ENCODE peak calls at places on chromosomes 4 and X, in five cellular contexts. H is right lobe of liver, Q is IMR-90, O is iPS DF 6.9, L is mesenchymal stem cell. U is an unnamed sample.
A peak's percentile ranks its signal among the peaks of the same experiment; 100 is the strongest.

GRCh38 chrX:46180258-46180687 is 364.9 kb downstream of the ZNF674 start:
- DNase-seq in H (no peak), Q (peak; percentile 47), O (no peak), L (peak; percentile 60), U (peak; percentile 78)

GRCh38 chr4:82785248-82786003 is 13.2 kb downstream of the SCD5 start:
- DNase-seq in H (no peak), Q (peak; percentile 88), O (no peak), L (peak; percentile 60), U (peak; percentile 43)

GRCh38 chrX:68490644-68491043 is 8.2 kb upstream of the YIPF6 start:
- DNase-seq in H (no peak), Q (peak; percentile 14), O (no peak), L (peak; percentile 45), U (no peak)

GRCh38 chr4:87498446-87498900 is 30.7 kb downstream of the SPARCL1 start:
- DNase-seq in H (no peak), Q (peak; percentile 47), O (no peak), L (peak; percentile 45), U (peak; percentile 23)

GRCh38 chrX:129609395-129609794 is 45.4 kb downstream of the APLN start:
- DNase-seq in H (no peak), Q (no peak), O (no peak), L (no peak), U (no peak)

GRCh38 chrX:138917781-138918180 is 206.3 kb upstream of the FGF13 start:
- DNase-seq in H (no peak), Q (peak; percentile 0), O (no peak), L (no peak), U (no peak)

GRCh38 chr4:88291003-88291402 is 6.6 kb upstream of the PPM1K start:
- DNase-seq in H (no peak), Q (peak; percentile 14), O (no peak), L (no peak), U (no peak)

GRCh38 chr4:6771229-6771671 is 11.3 kb upstream of the KIAA0232 start:
- DNase-seq in H (peak; percentile 75), Q (peak; percentile 16), O (no peak), L (peak; percentile 56), U (peak; percentile 98)

GRCh38 chr4:156252300-156253016 is 298.8 kb upstream of the CTSO start:
- DNase-seq in H (no peak), Q (peak; percentile 52), O (no peak), L (peak; percentile 30), U (peak; percentile 19)

GRCh38 chr4:114599231-114600065 is 841 bp downstream of the UGT8 start:
- DNase-seq in H (no peak), Q (no peak), O (peak; percentile 11), L (peak; percentile 11), U (peak; percentile 0)

GRCh38 chr4:76563804-76564468 is 128.9 kb downstream of the SHROOM3 start:
- DNase-seq in H (no peak), Q (no peak), O (no peak), L (peak; percentile 70), U (no peak)

GRCh38 chrX:137028699-137029098 is 5.1 kb downstream of the GPR101 start:
- DNase-seq in H (no peak), Q (no peak), O (no peak), L (no peak), U (no peak)

GRCh38 chr4:78242071-78242470 is 184.9 kb downstream of the FRAS1 start:
- DNase-seq in H (no peak), Q (no peak), O (no peak), L (no peak), U (no peak)

GRCh38 chr4:169045862-169046584 is 36.0 kb upstream of the CBR4 start:
- DNase-seq in H (no peak), Q (no peak), O (no peak), L (no peak), U (no peak)

GRCh38 chr4:38313999-38314561 is 349.9 kb upstream of the KLF3 start:
- DNase-seq in H (no peak), Q (peak; percentile 46), O (no peak), L (no peak), U (peak; percentile 48)

GRCh38 chr4:67327245-67327860 is 217.9 kb downstream of the CENPC start:
- DNase-seq in H (no peak), Q (peak; percentile 42), O (peak; percentile 50), L (peak; percentile 60), U (peak; percentile 7)

GRCh38 chr4:159097785-159098184 is 5.1 kb upstream of the RAPGEF2 start:
- DNase-seq in H (no peak), Q (no peak), O (no peak), L (no peak), U (no peak)

GRCh38 chr4:174222266-174222872 is 61.1 kb downstream of the FBXO8 start:
- DNase-seq in H (no peak), Q (peak; percentile 29), O (no peak), L (peak; percentile 43), U (no peak)

GRCh38 chrX:70386240-70386639 is 36.9 kb upstream of the GDPD2 start:
- DNase-seq in H (no peak), Q (peak; percentile 37), O (no peak), L (no peak), U (no peak)

GRCh38 chr4:88803600-88804096 is 106.0 kb upstream of the NAP1L5 start:
- DNase-seq in H (no peak), Q (peak; percentile 96), O (no peak), L (peak; percentile 91), U (peak; percentile 55)

GRCh38 chr4:179755322-179755721 is 2313.1 kb upstream of the AGA start:
- DNase-seq in H (no peak), Q (no peak), O (peak; percentile 16), L (peak; percentile 30), U (no peak)

GRCh38 chrX:784829-785228 is 154.2 kb downstream of the SHOX start:
- DNase-seq in H (no peak), Q (no peak), O (no peak), L (no peak), U (no peak)

GRCh38 chr4:13534344-13535063 is 9.8 kb downstream of the NKX3-2 start:
- DNase-seq in H (no peak), Q (no peak), O (no peak), L (no peak), U (no peak)

GRCh38 chr4:108940086-108941033 is 177.5 kb upstream of the ETNPPL start:
- DNase-seq in H (no peak), Q (peak; percentile 3), O (no peak), L (no peak), U (no peak)

GRCh38 chr4:139958738-139959096 is 195.3 kb downstream of the MAML3 start:
- DNase-seq in H (no peak), Q (no peak), O (no peak), L (no peak), U (no peak)

GRCh38 chr4:14218641-14219040 is 591.1 kb upstream of the BOD1L1 start:
- DNase-seq in H (no peak), Q (no peak), O (no peak), L (no peak), U (no peak)

GRCh38 chrX:6225307-6226052 is 3.2 kb downstream of the NLGN4X start:
- DNase-seq in H (no peak), Q (no peak), O (no peak), L (no peak), U (no peak)

GRCh38 chrX:49041683-49042529 is 1.3 kb downstream of the TFE3 start:
- DNase-seq in H (no peak), Q (peak; percentile 73), O (no peak), L (peak; percentile 68), U (peak; percentile 44)

GRCh38 chr4:87521757-87522374 is 7.3 kb downstream of the SPARCL1 start:
- DNase-seq in H (no peak), Q (peak; percentile 37), O (no peak), L (peak; percentile 15), U (no peak)

GRCh38 chr4:110005461-110006056 is 92.9 kb downstream of the EGF start:
- DNase-seq in H (no peak), Q (peak; percentile 78), O (no peak), L (peak; percentile 78), U (no peak)

GRCh38 chr4:48047421-48047844 is 30.9 kb downstream of the NIPAL1 start:
- DNase-seq in H (peak; percentile 34), Q (no peak), O (no peak), L (no peak), U (no peak)

GRCh38 chr4:123390846-123391456 is 5.6 kb upstream of the SPRY1 start:
- DNase-seq in H (no peak), Q (peak; percentile 32), O (no peak), L (no peak), U (no peak)

GRCh38 chr4:3810111-3810680 is 44.0 kb downstream of the ADRA2C start:
- DNase-seq in H (no peak), Q (no peak), O (no peak), L (no peak), U (no peak)

GRCh38 chr4:139083533-139084424 is 68.2 kb downstream of the NOCT start:
- DNase-seq in H (peak; percentile 75), Q (peak; percentile 90), O (peak; percentile 71), L (peak; percentile 96), U (peak; percentile 88)

GRCh38 chr4:83335691-83336090 is 1.0 kb upstream of the HPSE start:
- DNase-seq in H (no peak), Q (no peak), O (no peak), L (no peak), U (no peak)

GRCh38 chrX:109498434-109498833 is 16.5 kb upstream of the GUCY2F start:
- DNase-seq in H (no peak), Q (no peak), O (no peak), L (no peak), U (no peak)
- H3K9me3 ChIP-seq in H (no peaks in the 10 kb centered on the region), Q (no peaks in the 10 kb centered on the region), O (no peaks in the 10 kb centered on the region), L (no peaks in the 10 kb centered on the region), U (no peaks in the 10 kb centered on the region)

GRCh38 chr4:161260819-161261218 is 903.0 kb downstream of the FSTL5 start:
- DNase-seq in H (no peak), Q (no peak), O (no peak), L (no peak), U (no peak)

GRCh38 chr4:161254375-161254774 is 909.4 kb downstream of the FSTL5 start:
- DNase-seq in H (no peak), Q (no peak), O (no peak), L (no peak), U (no peak)

GRCh38 chr4:161256172-161256571 is 907.6 kb downstream of the FSTL5 start:
- DNase-seq in H (no peak), Q (no peak), O (no peak), L (peak; percentile 8), U (no peak)

GRCh38 chr4:161252520-161253141 is 911.2 kb downstream of the FSTL5 start:
- DNase-seq in H (no peak), Q (peak; percentile 0), O (no peak), L (peak; percentile 33), U (no peak)

GRCh38 chr4:161256716-161257115 is 907.1 kb downstream of the FSTL5 start:
- DNase-seq in H (no peak), Q (no peak), O (no peak), L (peak; percentile 28), U (no peak)
- H3K9me3 ChIP-seq in H (no peaks in the 10 kb centered on the region), Q (peaks cover 14% of the 10 kb centered on the region), O (peaks cover 4% of the 10 kb centered on the region), L (peaks cover 37% of the 10 kb centered on the region), U (peaks cover 11% of the 10 kb centered on the region)

DNA sequence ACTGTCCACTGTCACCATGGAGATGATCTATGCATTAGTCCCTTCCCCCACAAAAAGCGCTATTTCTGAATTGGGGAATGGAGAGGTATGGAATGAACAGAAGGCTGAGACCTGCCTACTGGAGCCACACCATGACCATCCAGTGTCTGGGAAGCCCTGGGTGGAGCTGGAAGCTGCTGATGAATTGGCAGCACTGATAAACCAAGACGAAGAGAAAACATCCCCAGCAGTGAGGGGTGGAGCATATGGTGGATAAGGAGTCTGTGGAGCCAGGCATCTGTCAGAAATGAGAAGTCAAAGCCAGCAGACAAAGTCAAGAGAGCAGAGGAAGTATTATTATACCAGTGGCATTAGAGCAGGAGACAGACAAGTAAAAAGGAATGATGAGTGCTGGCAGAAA is 13.2 kb downstream of the CC2D2A start:
- DNase-seq in H (no peak), Q (no peak), O (no peak), L (no peak), U (no peak)
- H3K9me3 ChIP-seq in H (no peaks in the 10 kb centered on the region), Q (no peaks in the 10 kb centered on the region), O (no peaks in the 10 kb centered on the region), L (peaks cover 22% of the 10 kb centered on the region), U (no peaks in the 10 kb centered on the region)

GRCh38 chr4:253936-254756 is 51.1 kb downstream of the ZNF732 start:
- DNase-seq in H (no peak), Q (no peak), O (no peak), L (no peak), U (no peak)
- H3K9me3 ChIP-seq in H (no peaks in the 10 kb centered on the region), Q (peaks cover 21% of the 10 kb centered on the region), O (peaks cover 4% of the 10 kb centered on the region), L (peaks cover 96% of the 10 kb centered on the region), U (peaks cover 12% of the 10 kb centered on the region)

U was measured in MG63.